ENCODE peak calls at places on chromosomes 4 and X, in five cellular contexts. One of them, this sample, is unnamed.

GRCh38 chr4:168648929-168649328 is 152.1 kb downstream of the PALLD start:
- DNase-seq in caudate nucleus: no peak
- DNase-seq in CD4-positive, alpha-beta T cell: no peak
- DNase-seq in lower lobe of right lung: no peak
- DNase-seq in HL-60: no peak
- DNase-seq in this sample: no peak

GRCh38 chr4:7904942-7905341 is 34.7 kb downstream of the AFAP1 start:
- DNase-seq in lower lobe of right lung: no peak
- DNase-seq in CD4-positive, alpha-beta T cell: no peak
- DNase-seq in HL-60: no peak
- DNase-seq in caudate nucleus: no peak
- DNase-seq in this sample: no peak

GRCh38 chrX:10326578-10326977 is 169.8 kb downstream of the CLCN4 start:
- DNase-seq in caudate nucleus: no peak
- DNase-seq in HL-60: no peak
- DNase-seq in lower lobe of right lung: no peak
- DNase-seq in CD4-positive, alpha-beta T cell: no peak
- DNase-seq in this sample: no peak

GRCh38 chrX:11531226-11531625 is 134.5 kb downstream of the ARHGAP6 start:
- DNase-seq in CD4-positive, alpha-beta T cell: no peak
- DNase-seq in lower lobe of right lung: no peak
- DNase-seq in HL-60: no peak
- DNase-seq in caudate nucleus: no peak
- DNase-seq in this sample: no peak

GRCh38 chr4:123449780-123450179 is 53.2 kb downstream of the SPRY1 start:
- DNase-seq in caudate nucleus: no peak
- DNase-seq in HL-60: no peak
- DNase-seq in lower lobe of right lung: no peak
- DNase-seq in CD4-positive, alpha-beta T cell: no peak
- DNase-seq in this sample: no peak

GRCh38 chr4:81606796-81607550 is 135.3 kb upstream of the RASGEF1B start:
- DNase-seq in lower lobe of right lung: peak
- DNase-seq in caudate nucleus: no peak
- DNase-seq in CD4-positive, alpha-beta T cell: no peak
- DNase-seq in HL-60: no peak
- DNase-seq in this sample: no peak

GRCh38 chr4:169810325-169811323 is 52.9 kb upstream of the HPF1 start:
- DNase-seq in HL-60: peak
- DNase-seq in CD4-positive, alpha-beta T cell: peak
- DNase-seq in caudate nucleus: no peak
- DNase-seq in lower lobe of right lung: no peak
- DNase-seq in this sample: no peak

GRCh38 chrX:26649534-26649933 is 433.6 kb downstream of the MAGEB5 start:
- DNase-seq in HL-60: no peak
- DNase-seq in caudate nucleus: no peak
- DNase-seq in CD4-positive, alpha-beta T cell: no peak
- DNase-seq in lower lobe of right lung: no peak
- DNase-seq in this sample: no peak

GRCh38 chr4:8547912-8548730 is 32.1 kb upstream of the GPR78 start:
- DNase-seq in HL-60: no peak
- DNase-seq in CD4-positive, alpha-beta T cell: no peak
- DNase-seq in caudate nucleus: no peak
- DNase-seq in lower lobe of right lung: no peak
- DNase-seq in this sample: no peak

GRCh38 chrX:106972896-106973295 is 27.1 kb downstream of the MORC4 start:
- DNase-seq in lower lobe of right lung: no peak
- DNase-seq in CD4-positive, alpha-beta T cell: no peak
- DNase-seq in caudate nucleus: no peak
- DNase-seq in HL-60: no peak
- DNase-seq in this sample: no peak

GRCh38 chr4:8493484-8493883 is 52.9 kb downstream of the TRMT44 start:
- DNase-seq in caudate nucleus: no peak
- DNase-seq in HL-60: no peak
- DNase-seq in lower lobe of right lung: no peak
- DNase-seq in CD4-positive, alpha-beta T cell: no peak
- DNase-seq in this sample: no peak

GRCh38 chr4:72969957-72970356 is 99.6 kb downstream of the COX18 start:
- DNase-seq in lower lobe of right lung: no peak
- DNase-seq in caudate nucleus: no peak
- DNase-seq in CD4-positive, alpha-beta T cell: no peak
- DNase-seq in HL-60: no peak
- DNase-seq in this sample: no peak

GRCh38 chrX:53421772-53422090 is 723 bp downstream of the SMC1A start:
- DNase-seq in lower lobe of right lung: no peak
- DNase-seq in caudate nucleus: no peak
- DNase-seq in CD4-positive, alpha-beta T cell: no peak
- DNase-seq in HL-60: no peak
- DNase-seq in this sample: no peak

GRCh38 chrX:131709553-131709952 is 165.7 kb downstream of the OR13H1 start:
- DNase-seq in lower lobe of right lung: no peak
- DNase-seq in caudate nucleus: no peak
- DNase-seq in CD4-positive, alpha-beta T cell: no peak
- DNase-seq in HL-60: no peak
- DNase-seq in this sample: no peak

DNA sequence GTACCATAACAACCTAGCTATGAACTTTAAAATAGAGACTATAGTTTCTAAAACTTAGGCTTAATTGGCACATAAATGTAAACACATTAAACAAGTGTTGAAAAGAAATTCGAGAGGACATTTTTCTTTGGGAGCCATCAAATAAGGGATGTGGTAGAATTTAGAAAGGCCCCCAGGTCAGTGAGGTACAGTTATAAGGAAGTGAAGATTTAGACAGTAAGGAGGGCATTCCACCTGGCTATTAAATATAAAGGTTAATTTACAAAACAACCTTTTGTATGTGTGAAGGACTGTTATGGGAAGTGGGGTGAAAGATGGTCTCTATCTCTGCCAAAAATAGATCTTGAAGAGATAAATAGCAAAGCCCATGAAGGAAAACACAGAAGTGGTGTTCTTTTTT is 83.9 kb downstream of the AFF1 start:
- DNase-seq in lower lobe of right lung: no peak
- DNase-seq in HL-60: no peak
- DNase-seq in caudate nucleus: no peak
- DNase-seq in CD4-positive, alpha-beta T cell: no peak
- DNase-seq in this sample: no peak
- H3K27ac ChIP-seq in lower lobe of right lung: no peak
- H3K27ac ChIP-seq in HL-60: no peak
- H3K27ac ChIP-seq in caudate nucleus: no peak
- H3K27ac ChIP-seq in CD4-positive, alpha-beta T cell: no peak
- H3K27ac ChIP-seq in this sample: no peak

GRCh38 chrX:123731258-123731986 is 1.4 kb downstream of the THOC2 start:
- DNase-seq in caudate nucleus: no peak
- DNase-seq in CD4-positive, alpha-beta T cell: no peak
- DNase-seq in HL-60: no peak
- DNase-seq in lower lobe of right lung: peak
- DNase-seq in this sample: no peak
- H3K27ac ChIP-seq in caudate nucleus: peak
- H3K27ac ChIP-seq in CD4-positive, alpha-beta T cell: no peak
- H3K27ac ChIP-seq in HL-60: peak
- H3K27ac ChIP-seq in lower lobe of right lung: peak
- H3K27ac ChIP-seq in this sample: no peak

DNA sequence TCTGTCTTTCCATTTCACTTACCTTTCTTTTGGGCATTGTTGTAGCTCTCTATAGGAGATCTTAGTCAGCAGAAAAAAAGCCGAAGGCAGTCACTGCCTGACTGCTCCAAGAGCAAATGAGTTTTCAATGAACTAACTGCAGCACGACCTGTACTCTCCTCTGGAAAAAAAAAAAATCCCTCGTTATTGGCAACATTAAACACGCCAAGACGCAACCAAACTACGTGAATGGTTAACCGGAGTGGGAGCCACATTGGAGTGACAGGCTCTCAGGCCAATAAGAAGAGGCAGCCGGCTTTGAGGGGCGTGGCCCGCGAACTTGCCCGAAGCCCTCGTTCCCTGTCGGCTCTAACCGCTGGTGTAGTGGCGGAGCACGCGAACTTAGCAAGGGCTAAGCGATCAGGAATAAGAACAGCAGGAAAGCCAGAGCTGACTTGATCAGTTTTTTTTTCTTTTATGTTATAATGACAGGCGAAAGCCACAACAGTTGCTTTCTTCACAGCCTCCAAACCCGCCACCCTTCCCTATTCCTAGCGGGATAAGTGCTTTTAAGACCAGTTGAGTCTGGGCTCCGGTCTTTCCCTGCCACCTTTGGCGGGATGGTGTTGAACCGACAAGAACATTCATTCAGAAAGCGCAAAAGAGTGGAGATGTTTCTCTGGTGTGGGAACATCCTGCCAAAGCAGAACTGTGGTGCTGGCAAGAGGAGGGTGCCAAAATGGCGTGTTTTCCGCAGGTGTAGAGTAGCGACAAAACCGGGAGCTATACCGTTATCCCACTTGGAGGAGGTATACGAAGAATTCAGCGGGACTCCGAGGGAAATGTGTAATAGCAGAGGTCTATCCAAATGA is 80.0 kb downstream of the HMGN5 start:
- DNase-seq in CD4-positive, alpha-beta T cell: peak
- DNase-seq in lower lobe of right lung: peak
- DNase-seq in HL-60: peak
- DNase-seq in caudate nucleus: peak
- DNase-seq in this sample: peak
- H3K27ac ChIP-seq in CD4-positive, alpha-beta T cell: no peak
- H3K27ac ChIP-seq in lower lobe of right lung: peak
- H3K27ac ChIP-seq in HL-60: peak
- H3K27ac ChIP-seq in caudate nucleus: no peak
- H3K27ac ChIP-seq in this sample: no peak

GRCh38 chr4:156956359-156956758 is 15.2 kb downstream of the PDGFC start:
- DNase-seq in HL-60: no peak
- DNase-seq in lower lobe of right lung: no peak
- DNase-seq in caudate nucleus: no peak
- DNase-seq in CD4-positive, alpha-beta T cell: no peak
- DNase-seq in this sample: no peak

GRCh38 chr4:156954598-156954997 is 17.0 kb downstream of the PDGFC start:
- DNase-seq in lower lobe of right lung: no peak
- DNase-seq in CD4-positive, alpha-beta T cell: no peak
- DNase-seq in caudate nucleus: no peak
- DNase-seq in HL-60: no peak
- DNase-seq in this sample: no peak

GRCh38 chr4:156958276-156959074 is 13.1 kb downstream of the PDGFC start:
- DNase-seq in lower lobe of right lung: no peak
- DNase-seq in CD4-positive, alpha-beta T cell: no peak
- DNase-seq in HL-60: no peak
- DNase-seq in caudate nucleus: no peak
- DNase-seq in this sample: no peak

GRCh38 chr4:156957558-156957957 is 14.0 kb downstream of the PDGFC start:
- DNase-seq in lower lobe of right lung: no peak
- DNase-seq in caudate nucleus: no peak
- DNase-seq in HL-60: no peak
- DNase-seq in CD4-positive, alpha-beta T cell: no peak
- DNase-seq in this sample: no peak

GRCh38 chr4:156956947-156957346 is 14.7 kb downstream of the PDGFC start:
- DNase-seq in lower lobe of right lung: no peak
- DNase-seq in HL-60: no peak
- DNase-seq in caudate nucleus: no peak
- DNase-seq in CD4-positive, alpha-beta T cell: no peak
- DNase-seq in this sample: no peak
- H3K27ac ChIP-seq in lower lobe of right lung: no peak
- H3K27ac ChIP-seq in HL-60: no peak
- H3K27ac ChIP-seq in caudate nucleus: no peak
- H3K27ac ChIP-seq in CD4-positive, alpha-beta T cell: no peak
- H3K27ac ChIP-seq in this sample: no peak